ENCODE peak calls at places on chromosomes 16 and 17, in nine cellular contexts. G is GM04504; M is EH; I is fibroblast of mammary gland; Z is naive thymus-derived CD4-positive, alpha-beta T cell; V is right lobe of liver; W is head of caudate nucleus; A is left ventricle myocardium inferior; D is NCI-H1105 treated with DMSO at 0.1 percent for 48 hours. C is an unnamed sample.

GRCh38 chr17:1267471-1267947 is 2.7 kb upstream of the BHLHA9 start:
- DNase-seq in I (no peak), A (no peak), V (no peak), M (peak), W (no peak), D (no peak), G (no peak), Z (no peak), C (no peak)

GRCh38 chr16:31032736-31033708 is at the start of gene STX4:
- DNase-seq in A (peak), Z (peak), D (peak), M (peak), G (peak), W (peak), I (peak), V (peak), C (peak)

GRCh38 chr16:64092284-64092683 is 1029.6 kb downstream of the CDH11 start:
- DNase-seq in D (no peak), A (no peak), G (peak), W (no peak), V (no peak), M (peak), Z (no peak), I (peak), C (peak)

GRCh38 chr17:35898283-35899070 is 18.3 kb upstream of the CCL5 start:
- DNase-seq in V (peak), D (peak), Z (no peak), M (no peak), A (peak), G (no peak), W (no peak), I (no peak), C (no peak)

GRCh38 chr17:63153488-63153887 is 187.5 kb downstream of the TANC2 start:
- DNase-seq in V (no peak), Z (no peak), D (no peak), A (no peak), I (no peak), W (peak), G (no peak), M (no peak), C (no peak)

GRCh38 chr16:88456356-88457292 is 3.5 kb downstream of the ZFPM1 start:
- DNase-seq in A (no peak), V (no peak), G (no peak), M (no peak), Z (no peak), D (no peak), W (no peak), I (no peak), C (no peak)

GRCh38 chr16:23502466-23502865 is 7.8 kb downstream of the GGA2 start:
- DNase-seq in V (no peak), A (no peak), G (no peak), D (no peak), Z (no peak), M (no peak), W (no peak), I (no peak), C (no peak)

GRCh38 chr17:6163632-6164319 is 93.6 kb downstream of the WSCD1 start:
- DNase-seq in Z (no peak), V (no peak), A (no peak), W (no peak), G (no peak), I (peak), D (peak), M (no peak), C (no peak)

GRCh38 chr17:17424552-17424951 is 52.2 kb upstream of the MED9 start:
- DNase-seq in I (no peak), M (no peak), G (no peak), A (no peak), Z (no peak), V (no peak), W (no peak), D (no peak), C (no peak)

GRCh38 chr17:29166507-29166887 is 13.7 kb downstream of the MYO18A start:
- DNase-seq in A (no peak), M (no peak), G (no peak), Z (no peak), D (no peak), V (peak), W (no peak), I (no peak), C (no peak)

GRCh38 chr16:23110257-23110899 is 38.9 kb downstream of the USP31 start:
- DNase-seq in M (no peak), V (no peak), G (no peak), W (no peak), A (no peak), D (no peak), Z (no peak), I (peak), C (no peak)

GRCh38 chr17:80899402-80900268 is 92.0 kb upstream of the CHMP6 start:
- DNase-seq in D (no peak), A (no peak), W (no peak), M (peak), Z (peak), G (no peak), I (peak), V (peak), C (peak)

GRCh38 chr16:8660841-8661301 is 13.5 kb upstream of the ABAT start:
- DNase-seq in G (peak), V (peak), M (peak), Z (peak), D (peak), W (peak), A (peak), I (peak), C (peak)

GRCh38 chr16:27243725-27244362 is 24.7 kb downstream of the NSMCE1 start:
- DNase-seq in M (no peak), I (no peak), V (no peak), Z (no peak), A (no peak), D (no peak), G (no peak), W (no peak), C (no peak)

GRCh38 chr17:77704048-77704815 is 254.3 kb upstream of the TNRC6C start:
- DNase-seq in G (no peak), M (no peak), W (no peak), I (no peak), A (no peak), V (no peak), D (no peak), Z (no peak), C (peak)

GRCh38 chr16:11682655-11683096 is 14.4 kb downstream of the SNN start:
- DNase-seq in W (no peak), D (no peak), I (peak), Z (no peak), M (peak), V (no peak), A (no peak), G (peak), C (peak)

GRCh38 chr16:17511340-17511739 is 40.6 kb upstream of the XYLT1 start:
- DNase-seq in I (peak), G (peak), W (no peak), V (no peak), M (peak), D (no peak), A (no peak), Z (no peak), C (no peak)

GRCh38 chr17:80856863-80857488 is 134.7 kb upstream of the CHMP6 start:
- DNase-seq in Z (no peak), A (no peak), D (no peak), G (no peak), V (no peak), W (no peak), I (no peak), M (no peak), C (no peak)

GRCh38 chr16:4386951-4387565 is 15.4 kb downstream of the VASN start:
- DNase-seq in Z (no peak), V (peak), A (no peak), G (no peak), M (peak), I (peak), D (no peak), W (no peak), C (no peak)

GRCh38 chr16:71399801-71400563 is 41.5 kb downstream of the CALB2 start:
- DNase-seq in I (no peak), G (no peak), D (no peak), V (no peak), W (no peak), Z (no peak), M (no peak), A (no peak), C (no peak)

GRCh38 chr17:67602974-67603373 is 114.8 kb upstream of the NOL11 start:
- DNase-seq in Z (peak), I (peak), G (peak), V (no peak), W (peak), D (peak), A (no peak), M (peak), C (peak)

GRCh38 chr17:59845595-59846390 is 47.0 kb downstream of the TUBD1 start:
- DNase-seq in W (no peak), M (peak), I (peak), V (peak), D (peak), G (no peak), Z (no peak), A (no peak), C (peak)

GRCh38 chr17:28760987-28761562 is 17.3 kb downstream of the TRAF4 start:
- DNase-seq in D (no peak), M (peak), A (peak), V (peak), G (peak), I (peak), Z (no peak), W (peak), C (peak)

GRCh38 chr17:81113158-81113724 is 52.1 kb upstream of the PVALEF start:
- DNase-seq in W (no peak), Z (no peak), A (no peak), M (no peak), V (no peak), G (no peak), D (no peak), I (no peak), C (no peak)

GRCh38 chr16:67114793-67115192 is 5.1 kb downstream of the PHAF1 start:
- DNase-seq in Z (no peak), G (no peak), W (no peak), I (peak), M (peak), V (no peak), D (no peak), A (no peak), C (peak)

GRCh38 chr17:63345598-63345997 is 100.5 kb downstream of the CYB561 start:
- DNase-seq in A (no peak), V (no peak), I (peak), M (peak), D (no peak), G (peak), Z (no peak), W (no peak), C (no peak)

GRCh38 chr16:89955001-89955685 is 6.6 kb downstream of the DEF8 start:
- DNase-seq in A (no peak), Z (no peak), W (no peak), V (no peak), I (no peak), D (no peak), G (no peak), M (no peak), C (no peak)

GRCh38 chr16:77788196-77789084 is at the start of gene VAT1L:
- DNase-seq in M (peak), W (peak), G (peak), D (peak), A (peak), I (peak), V (peak), Z (no peak), C (peak)

GRCh38 chr16:546909-547770 is 13.1 kb upstream of the PRR35 start:
- DNase-seq in Z (peak), I (peak), V (peak), A (peak), M (peak), G (no peak), D (no peak), W (peak), C (no peak)

GRCh38 chr16:2026461-2027023 is at the start of gene NHERF2:
- DNase-seq in G (no peak), D (no peak), Z (peak), M (peak), W (peak), I (no peak), V (peak), A (peak), C (peak)

GRCh38 chr16:11101695-11102522 is 154.1 kb downstream of the SOCS1 start:
- DNase-seq in D (no peak), I (peak), V (no peak), A (no peak), Z (no peak), W (no peak), M (no peak), G (no peak), C (peak)